ENCODE peak calls at places on chromosomes 3 and 15, in ten cellular contexts. C, X, O, T, K, V, G, F, E and A are unnamed samples.

GRCh38 chr3:47163023-47163989 is 607 bp downstream of the SETD2 start:
- DNase-seq in X (peak), G (peak), O (peak), K (peak), T (peak), V (peak), F (peak), E (peak), C (peak), A (peak)

GRCh38 chr3:139329364-139329850 is 14.4 kb upstream of the MRPS22 start:
- DNase-seq in T (peak), X (peak), E (peak), K (peak), V (peak), G (peak), C (peak), F (peak), O (peak), A (peak)

GRCh38 chr15:56913670-56914069 is 4.8 kb upstream of the TCF12 start:
- DNase-seq in G (peak), O (no peak), C (no peak), E (no peak), F (no peak), K (no peak), T (no peak), X (no peak), V (no peak), A (no peak)

GRCh38 chr3:128818186-128818787 is 61.1 kb upstream of the ACAD9 start:
- DNase-seq in E (no peak), F (no peak), G (no peak), O (no peak), T (no peak), K (no peak), V (no peak), X (no peak), C (no peak), A (no peak)

GRCh38 chr3:12518266-12519028 is 26.9 kb downstream of the MKRN2OS start:
- DNase-seq in X (no peak), T (no peak), C (no peak), K (no peak), V (no peak), O (no peak), F (no peak), E (no peak), G (no peak), A (no peak)

GRCh38 chr3:117045143-117045542 is 335.6 kb downstream of the TUSC7 start:
- DNase-seq in O (no peak), G (peak), K (no peak), E (no peak), V (peak), T (no peak), X (no peak), F (peak), C (no peak), A (no peak)

GRCh38 chr3:49462222-49462621 is 7.8 kb upstream of the DAG1 start:
- DNase-seq in V (no peak), G (peak), X (no peak), T (no peak), E (no peak), O (no peak), K (no peak), C (no peak), F (peak), A (no peak)

GRCh38 chr15:75650908-75651809 is 3.4 kb downstream of the SNX33 start:
- DNase-seq in V (no peak), O (peak), F (no peak), T (no peak), G (no peak), E (peak), X (peak), K (peak), C (peak), A (peak)

GRCh38 chr3:158625881-158626280 is 18.4 kb upstream of the GFM1 start:
- DNase-seq in X (no peak), V (no peak), F (no peak), T (no peak), C (no peak), E (no peak), O (no peak), K (no peak), G (no peak), A (no peak)

GRCh38 chr3:157088506-157089454 is 71.2 kb downstream of the CCNL1 start:
- DNase-seq in V (peak), F (peak), G (peak), K (peak), X (peak), C (peak), O (peak), E (peak), T (peak), A (peak)

GRCh38 chr15:31216210-31216911 is 110.3 kb upstream of the KLF13 start:
- DNase-seq in C (peak), K (peak), F (peak), T (peak), E (peak), X (peak), O (peak), V (peak), G (no peak), A (peak)
- TF ChIP-seq POLR2A in C (no peak), K (peak), F (peak), T (no peak), E (no peak), X (no peak), O (no peak), V (no peak), G (no peak), A (no peak)

GRCh38 chr15:23647001-23647295 is 719 bp downstream of the MAGEL2 start:
- DNase-seq in O (no peak), G (no peak), C (no peak), V (peak), F (no peak), X (no peak), K (no peak), T (no peak), E (no peak), A (no peak)

GRCh38 chr15:23646165-23647000 is 1.3 kb downstream of the MAGEL2 start:
- DNase-seq in F (no peak), O (no peak), T (no peak), K (no peak), X (no peak), G (no peak), E (no peak), C (no peak), V (no peak), A (no peak)

GRCh38 chr15:23647421-23648375 is at the start of gene MAGEL2:
- DNase-seq in X (peak), F (no peak), T (no peak), E (no peak), C (peak), G (no peak), V (peak), K (no peak), O (no peak), A (no peak)

GRCh38 chr15:23645379-23646164 is 2.1 kb downstream of the MAGEL2 start:
- DNase-seq in C (no peak), O (no peak), K (no peak), E (no peak), G (no peak), F (no peak), X (no peak), V (peak), T (no peak), A (no peak)

GRCh38 chr15:23648920-23649515 is 1.4 kb upstream of the MAGEL2 start:
- DNase-seq in E (no peak), K (no peak), F (peak), O (no peak), C (peak), V (peak), G (no peak), X (peak), T (no peak), A (no peak)
- TF ChIP-seq CTCF in E (no peak), K (peak), F (peak), O (peak), C (peak), V (peak), G (peak), X (peak), T (peak), A (no peak)

GRCh38 chr3:186929186-186929585 is 1.1 kb upstream of the ST6GAL1 start:
- DNase-seq in K (no peak), X (no peak), G (no peak), O (no peak), F (no peak), V (no peak), C (no peak), T (no peak), E (no peak), A (no peak)

GRCh38 chr3:186931487-186932280 is 1.4 kb downstream of the ST6GAL1 start:
- DNase-seq in X (peak), C (peak), F (no peak), T (no peak), V (peak), E (peak), O (peak), K (peak), G (peak), A (peak)

GRCh38 chr3:186930639-186931486 is 537 bp downstream of the ST6GAL1 start:
- DNase-seq in E (peak), V (peak), F (peak), G (peak), X (peak), O (peak), K (peak), C (peak), T (peak), A (peak)

GRCh38 chr3:186929676-186930075 is 650 bp upstream of the ST6GAL1 start:
- DNase-seq in O (no peak), G (no peak), E (no peak), F (no peak), T (no peak), V (no peak), C (no peak), X (no peak), K (no peak), A (no peak)

DNA sequence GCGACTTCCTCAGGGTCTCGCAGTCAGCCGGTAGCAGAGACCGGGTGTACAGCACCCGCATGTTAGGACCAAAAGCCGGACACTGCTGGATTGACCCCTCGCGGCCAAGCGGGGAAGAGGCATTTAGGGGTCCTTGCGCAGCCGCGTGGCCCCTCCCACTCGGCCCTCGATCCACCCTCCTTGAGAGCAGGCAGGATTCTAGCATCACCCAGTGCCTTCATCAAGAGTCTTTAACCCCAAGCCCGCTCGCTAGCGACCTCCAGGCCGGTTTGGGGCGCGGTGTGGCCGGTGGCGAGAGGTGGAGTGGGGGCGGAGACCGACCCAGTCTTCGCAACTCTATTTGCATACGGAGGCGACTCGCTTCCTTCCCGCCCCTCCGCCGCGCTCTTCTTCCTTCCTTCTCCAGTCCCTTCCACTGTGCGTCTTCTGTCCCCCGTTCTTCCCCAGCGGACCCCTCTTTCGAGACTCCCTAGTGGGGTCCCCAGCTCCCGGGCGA is at the start of gene ST6GAL1:
- DNase-seq in G (peak), X (peak), K (peak), F (peak), C (peak), O (peak), E (peak), T (peak), V (peak), A (peak)
- TF ChIP-seq POLR2A in G (no peak), X (no peak), K (no peak), F (peak), C (peak), O (no peak), E (no peak), T (peak), V (peak), A (no peak)

DNA sequence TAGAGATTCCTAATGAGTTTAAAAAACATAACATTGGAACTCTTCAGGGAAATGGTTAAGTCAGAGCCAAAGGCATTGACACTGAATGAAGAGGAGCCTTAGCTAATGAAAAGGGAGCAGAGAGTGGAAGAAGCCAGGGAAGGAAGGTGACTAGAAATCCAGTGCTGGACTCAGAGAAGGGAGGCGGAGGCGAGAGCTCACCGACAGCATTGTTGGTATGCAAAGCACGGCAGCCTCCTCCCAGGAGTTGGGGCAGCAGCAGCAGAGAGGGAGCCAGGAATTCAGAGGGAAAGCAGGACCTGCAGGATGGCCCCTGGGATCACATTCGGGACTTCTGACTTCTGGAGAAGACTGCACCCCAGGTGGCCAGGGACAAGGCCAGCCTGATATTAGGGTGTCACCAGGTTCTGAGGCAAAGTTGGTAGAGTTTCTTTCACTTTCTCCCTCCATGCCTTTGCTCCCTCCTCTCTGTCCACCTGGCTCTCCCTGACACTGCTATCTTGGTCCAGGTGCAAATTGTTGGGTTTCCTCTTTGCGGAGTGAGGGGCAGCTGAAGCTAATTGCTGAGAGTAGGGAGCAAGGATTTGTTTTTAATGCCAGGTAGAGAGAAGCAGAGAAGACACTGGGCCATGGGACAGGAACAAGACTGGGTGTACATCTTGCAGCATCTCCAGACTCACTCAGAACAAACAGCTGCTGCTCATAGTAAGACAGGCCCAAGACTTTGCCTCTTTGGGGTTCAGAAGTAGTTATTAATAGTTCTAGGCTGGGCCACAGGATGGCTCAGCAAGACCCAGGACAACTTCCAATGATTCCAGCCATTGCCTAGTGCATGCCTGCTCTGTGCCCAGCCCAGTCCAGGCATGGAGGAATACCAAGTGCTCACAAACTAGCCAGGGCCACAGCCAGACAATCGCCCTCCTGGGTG is 157.9 kb downstream of the TLE3 start:
- DNase-seq in C (no peak), E (no peak), F (no peak), T (no peak), K (no peak), V (peak), O (no peak), G (no peak), X (no peak), A (no peak)
- TF ChIP-seq CTCF in C (no peak), E (no peak), F (no peak), T (no peak), K (no peak), V (no peak), O (no peak), G (no peak), X (no peak), A (no peak)